ENCODE peak calls at places on chromosomes 6 and 20, in seven cellular contexts. One of them, this sample, is unnamed.
A peak's percentile ranks its signal among the peaks of the same experiment; 100 is the strongest.

GRCh38 chr20:60851826-60852704 is 400.0 kb upstream of the CDH4 start:
- DNase-seq in anterior cingulate cortex: no peak
- DNase-seq in cardiac muscle cell: peak; percentile 56
- DNase-seq in NCI-H446: no peak
- DNase-seq in GM12865: no peak
- DNase-seq in A549: no peak
- DNase-seq in LoVo: peak; percentile 2
- DNase-seq in this sample: no peak

GRCh38 chr6:50707652-50708325 is 5.5 kb upstream of the TFAP2D start:
- DNase-seq in GM12865: no peak
- DNase-seq in cardiac muscle cell: no peak
- DNase-seq in LoVo: no peak
- DNase-seq in NCI-H446: no peak
- DNase-seq in anterior cingulate cortex: peak; percentile 84
- DNase-seq in A549: no peak
- DNase-seq in this sample: no peak

GRCh38 chr6:4506806-4507205 is 269.4 kb upstream of the CDYL start:
- DNase-seq in anterior cingulate cortex: no peak
- DNase-seq in NCI-H446: no peak
- DNase-seq in LoVo: no peak
- DNase-seq in A549: no peak
- DNase-seq in GM12865: no peak
- DNase-seq in cardiac muscle cell: no peak
- DNase-seq in this sample: no peak

GRCh38 chr20:2559641-2560040 is 23.3 kb downstream of the TMC2 start:
- DNase-seq in A549: no peak
- DNase-seq in NCI-H446: no peak
- DNase-seq in GM12865: no peak
- DNase-seq in anterior cingulate cortex: peak; percentile 18
- DNase-seq in cardiac muscle cell: no peak
- DNase-seq in LoVo: no peak
- DNase-seq in this sample: no peak

GRCh38 chr6:13604546-13605416 is 10.4 kb upstream of the NOL7 start:
- DNase-seq in anterior cingulate cortex: no peak
- DNase-seq in LoVo: no peak
- DNase-seq in cardiac muscle cell: no peak
- DNase-seq in NCI-H446: no peak
- DNase-seq in A549: no peak
- DNase-seq in GM12865: no peak
- DNase-seq in this sample: no peak

GRCh38 chr6:87822011-87822410 is 120.0 kb upstream of the AKIRIN2 start:
- DNase-seq in cardiac muscle cell: no peak
- DNase-seq in LoVo: no peak
- DNase-seq in NCI-H446: no peak
- DNase-seq in GM12865: no peak
- DNase-seq in anterior cingulate cortex: no peak
- DNase-seq in A549: no peak
- DNase-seq in this sample: no peak

GRCh38 chr6:30678964-30679726 is 6.3 kb upstream of the DHX16 start:
- DNase-seq in GM12865: peak; percentile 92
- DNase-seq in LoVo: peak; percentile 61
- DNase-seq in NCI-H446: peak; percentile 24
- DNase-seq in A549: peak; percentile 67
- DNase-seq in cardiac muscle cell: peak; percentile 87
- DNase-seq in anterior cingulate cortex: peak; percentile 61
- DNase-seq in this sample: peak; percentile 71

GRCh38 chr6:16355699-16356481 is 117.5 kb downstream of the GMPR start:
- DNase-seq in LoVo: no peak
- DNase-seq in A549: no peak
- DNase-seq in NCI-H446: no peak
- DNase-seq in anterior cingulate cortex: no peak
- DNase-seq in GM12865: no peak
- DNase-seq in cardiac muscle cell: no peak
- DNase-seq in this sample: no peak

GRCh38 chr6:108438918-108439317 is 121.8 kb upstream of the FOXO3 start:
- DNase-seq in A549: no peak
- DNase-seq in GM12865: no peak
- DNase-seq in cardiac muscle cell: no peak
- DNase-seq in NCI-H446: no peak
- DNase-seq in LoVo: no peak
- DNase-seq in anterior cingulate cortex: no peak
- DNase-seq in this sample: no peak

GRCh38 chr6:11869656-11870340 is 91.2 kb upstream of the ADTRP start:
- DNase-seq in A549: no peak
- DNase-seq in LoVo: no peak
- DNase-seq in GM12865: no peak
- DNase-seq in anterior cingulate cortex: no peak
- DNase-seq in cardiac muscle cell: peak; percentile 7
- DNase-seq in NCI-H446: no peak
- DNase-seq in this sample: no peak

GRCh38 chr6:139430897-139431601 is 56.6 kb upstream of the CITED2 start:
- DNase-seq in cardiac muscle cell: no peak
- DNase-seq in LoVo: no peak
- DNase-seq in NCI-H446: no peak
- DNase-seq in A549: no peak
- DNase-seq in anterior cingulate cortex: no peak
- DNase-seq in GM12865: no peak
- DNase-seq in this sample: no peak

GRCh38 chr6:127345521-127345920 is 2.1 kb upstream of the ECHDC1 start:
- DNase-seq in GM12865: no peak
- DNase-seq in anterior cingulate cortex: no peak
- DNase-seq in NCI-H446: no peak
- DNase-seq in A549: no peak
- DNase-seq in LoVo: no peak
- DNase-seq in cardiac muscle cell: no peak
- DNase-seq in this sample: no peak

GRCh38 chr20:6265204-6265904 is 142.5 kb upstream of the FERMT1 start:
- DNase-seq in NCI-H446: no peak
- DNase-seq in anterior cingulate cortex: no peak
- DNase-seq in LoVo: peak; percentile 47
- DNase-seq in A549: peak; percentile 8
- DNase-seq in cardiac muscle cell: peak; percentile 86
- DNase-seq in GM12865: peak; percentile 29
- DNase-seq in this sample: no peak

GRCh38 chr6:14273196-14273595 is 155.6 kb downstream of the CD83 start:
- DNase-seq in A549: no peak
- DNase-seq in NCI-H446: peak; percentile 42
- DNase-seq in LoVo: no peak
- DNase-seq in anterior cingulate cortex: peak; percentile 49
- DNase-seq in cardiac muscle cell: no peak
- DNase-seq in GM12865: no peak
- DNase-seq in this sample: no peak

GRCh38 chr20:22462975-22463914 is 121.1 kb downstream of the FOXA2 start:
- DNase-seq in anterior cingulate cortex: no peak
- DNase-seq in NCI-H446: no peak
- DNase-seq in GM12865: no peak
- DNase-seq in LoVo: no peak
- DNase-seq in A549: no peak
- DNase-seq in cardiac muscle cell: no peak
- DNase-seq in this sample: no peak

GRCh38 chr20:51752343-51752951 is 15.7 kb downstream of the ATP9A start:
- DNase-seq in GM12865: no peak
- DNase-seq in NCI-H446: no peak
- DNase-seq in anterior cingulate cortex: no peak
- DNase-seq in LoVo: peak; percentile 61
- DNase-seq in A549: peak; percentile 40
- DNase-seq in cardiac muscle cell: no peak
- DNase-seq in this sample: no peak

GRCh38 chr6:142854589-142855488 is 90.1 kb downstream of the HIVEP2 start:
- DNase-seq in cardiac muscle cell: no peak
- DNase-seq in NCI-H446: no peak
- DNase-seq in anterior cingulate cortex: no peak
- DNase-seq in GM12865: no peak
- DNase-seq in LoVo: no peak
- DNase-seq in A549: no peak
- DNase-seq in this sample: no peak

GRCh38 chr6:170188571-170189001 is 102.3 kb downstream of the DLL1 start:
- DNase-seq in A549: no peak
- DNase-seq in LoVo: no peak
- DNase-seq in cardiac muscle cell: no peak
- DNase-seq in NCI-H446: no peak
- DNase-seq in GM12865: no peak
- DNase-seq in anterior cingulate cortex: no peak
- DNase-seq in this sample: no peak

GRCh38 chr6:139567095-139567494 is 192.6 kb upstream of the CITED2 start:
- DNase-seq in A549: no peak
- DNase-seq in NCI-H446: no peak
- DNase-seq in cardiac muscle cell: no peak
- DNase-seq in GM12865: no peak
- DNase-seq in anterior cingulate cortex: no peak
- DNase-seq in LoVo: no peak
- DNase-seq in this sample: no peak

GRCh38 chr6:53295176-53295575 is 53.6 kb downstream of the ELOVL5 start:
- DNase-seq in GM12865: no peak
- DNase-seq in NCI-H446: no peak
- DNase-seq in LoVo: no peak
- DNase-seq in cardiac muscle cell: no peak
- DNase-seq in anterior cingulate cortex: no peak
- DNase-seq in A549: no peak
- DNase-seq in this sample: no peak

GRCh38 chr20:56974499-56975250 is 291.8 kb downstream of the BMP7 start:
- DNase-seq in NCI-H446: no peak
- DNase-seq in anterior cingulate cortex: peak; percentile 2
- DNase-seq in LoVo: peak; percentile 43
- DNase-seq in A549: peak; percentile 64
- DNase-seq in GM12865: peak; percentile 35
- DNase-seq in cardiac muscle cell: peak; percentile 72
- DNase-seq in this sample: no peak

GRCh38 chr6:167906899-167907298 is 80.2 kb downstream of the AFDN start:
- DNase-seq in anterior cingulate cortex: peak; percentile 69
- DNase-seq in cardiac muscle cell: peak; percentile 74
- DNase-seq in NCI-H446: no peak
- DNase-seq in LoVo: no peak
- DNase-seq in GM12865: no peak
- DNase-seq in A549: no peak
- DNase-seq in this sample: no peak

GRCh38 chr6:21781075-21781474 is 187.5 kb downstream of the SOX4 start:
- DNase-seq in LoVo: no peak
- DNase-seq in cardiac muscle cell: no peak
- DNase-seq in anterior cingulate cortex: no peak
- DNase-seq in NCI-H446: no peak
- DNase-seq in A549: no peak
- DNase-seq in GM12865: no peak
- DNase-seq in this sample: no peak

GRCh38 chr20:43550456-43550855 is 8.4 kb upstream of the SGK2 start:
- DNase-seq in cardiac muscle cell: no peak
- DNase-seq in anterior cingulate cortex: no peak
- DNase-seq in LoVo: no peak
- DNase-seq in GM12865: no peak
- DNase-seq in NCI-H446: no peak
- DNase-seq in A549: no peak
- DNase-seq in this sample: no peak

GRCh38 chr6:158021376-158021775 is 39.7 kb downstream of the SYNJ2 start:
- DNase-seq in anterior cingulate cortex: no peak
- DNase-seq in cardiac muscle cell: no peak
- DNase-seq in A549: no peak
- DNase-seq in NCI-H446: no peak
- DNase-seq in GM12865: no peak
- DNase-seq in LoVo: no peak
- DNase-seq in this sample: no peak

This sample was measured in GM19239.